ENCODE peak calls at places on chromosome 2, in ten cellular contexts. V is cardiac muscle cell, L is coronary artery, O is body of pancreas, B is upper lobe of left lung, J is left ventricle myocardium inferior, H is OCI-LY7, R is psoas muscle, X is heart right ventricle, Z is ovary. I is an unnamed sample.

GRCh38 chr2:86622878-86623548 is 652 bp downstream of the RNF103 start:
- DNase-seq in V (peak), L (peak), O (peak), B (peak), J (peak), H (no peak), R (peak), X (peak), Z (peak), I (peak)

GRCh38 chr2:131105950-131106801 is 1.0 kb downstream of the PLEKHB2 start:
- DNase-seq in V (peak), L (peak), O (peak), B (peak), J (no peak), H (peak), R (peak), X (peak), Z (peak), I (peak)

GRCh38 chr2:5472673-5473072 is 219.5 kb upstream of the SOX11 start:
- DNase-seq in V (no peak), L (no peak), O (no peak), B (no peak), J (no peak), H (no peak), R (no peak), X (no peak), Z (no peak), I (no peak)

GRCh38 chr2:28729698-28730097 is 21.9 kb upstream of the PPP1CB start:
- DNase-seq in V (no peak), L (no peak), O (no peak), B (no peak), J (no peak), H (no peak), R (no peak), X (no peak), Z (no peak), I (no peak)

GRCh38 chr2:240509667-240510512 is 47.9 kb downstream of the ANKMY1 start:
- DNase-seq in V (peak), L (peak), O (peak), B (peak), J (no peak), H (no peak), R (no peak), X (no peak), Z (no peak), I (no peak)

GRCh38 chr2:11540148-11540995 is 6.5 kb downstream of the GREB1 start:
- DNase-seq in V (no peak), L (no peak), O (peak), B (no peak), J (peak), H (no peak), R (no peak), X (no peak), Z (no peak), I (peak)

GRCh38 chr2:26008095-26008494 is 25.8 kb upstream of the RAB10 start:
- DNase-seq in V (no peak), L (no peak), O (no peak), B (no peak), J (no peak), H (no peak), R (no peak), X (no peak), Z (no peak), I (no peak)

GRCh38 chr2:162029287-162029901 is 44.6 kb downstream of the DPP4 start:
- DNase-seq in V (peak), L (no peak), O (no peak), B (no peak), J (peak), H (no peak), R (peak), X (peak), Z (no peak), I (peak)

GRCh38 chr2:23112517-23112916 is 272.5 kb upstream of the KLHL29 start:
- DNase-seq in V (no peak), L (no peak), O (no peak), B (no peak), J (no peak), H (no peak), R (no peak), X (no peak), Z (no peak), I (no peak)

GRCh38 chr2:205686231-205687017 is 4.1 kb downstream of the NRP2 start:
- DNase-seq in V (peak), L (no peak), O (no peak), B (no peak), J (no peak), H (no peak), R (no peak), X (no peak), Z (peak), I (no peak)

GRCh38 chr2:160465406-160465805 is 28.2 kb downstream of the RBMS1 start:
- DNase-seq in V (no peak), L (no peak), O (no peak), B (no peak), J (no peak), H (no peak), R (no peak), X (no peak), Z (no peak), I (no peak)

GRCh38 chr2:44290271-44290670 is 15.0 kb downstream of the SLC3A1 start:
- DNase-seq in V (peak), L (no peak), O (no peak), B (no peak), J (no peak), H (no peak), R (no peak), X (no peak), Z (no peak), I (no peak)

GRCh38 chr2:118061135-118061955 is 26.9 kb upstream of the INSIG2 start:
- DNase-seq in V (peak), L (no peak), O (no peak), B (peak), J (no peak), H (peak), R (peak), X (peak), Z (no peak), I (no peak)

GRCh38 chr2:143873886-143874285 is 646.0 kb downstream of the ZEB2 start:
- DNase-seq in V (no peak), L (no peak), O (no peak), B (no peak), J (no peak), H (no peak), R (no peak), X (no peak), Z (no peak), I (no peak)

GRCh38 chr2:163641986-163642385 is 93.8 kb downstream of the FIGN start:
- DNase-seq in V (no peak), L (no peak), O (no peak), B (no peak), J (no peak), H (no peak), R (no peak), X (no peak), Z (no peak), I (no peak)

GRCh38 chr2:120499784-120500495 is 154.0 kb downstream of the INHBB start:
- DNase-seq in V (no peak), L (no peak), O (no peak), B (no peak), J (no peak), H (no peak), R (peak), X (no peak), Z (no peak), I (peak)

GRCh38 chr2:98551316-98551715 is 57.0 kb downstream of the COA5 start:
- DNase-seq in V (no peak), L (no peak), O (no peak), B (no peak), J (no peak), H (no peak), R (no peak), X (no peak), Z (no peak), I (no peak)

GRCh38 chr2:28754321-28754720 is 2.7 kb downstream of the PPP1CB start:
- DNase-seq in V (peak), L (no peak), O (no peak), B (no peak), J (no peak), H (no peak), R (no peak), X (no peak), Z (no peak), I (no peak)

GRCh38 chr2:216195565-216195978 is 86.4 kb downstream of the XRCC5 start:
- DNase-seq in V (peak), L (no peak), O (no peak), B (no peak), J (no peak), H (no peak), R (no peak), X (no peak), Z (no peak), I (no peak)

GRCh38 chr2:207543272-207543671 is 13.5 kb downstream of the CREB1 start:
- DNase-seq in V (no peak), L (no peak), O (no peak), B (no peak), J (no peak), H (no peak), R (no peak), X (no peak), Z (no peak), I (no peak)

GRCh38 chr2:127150996-127151395 is 44.0 kb upstream of the BIN1 start:
- DNase-seq in V (no peak), L (no peak), O (no peak), B (no peak), J (no peak), H (no peak), R (no peak), X (no peak), Z (no peak), I (no peak)

GRCh38 chr2:56084117-56084936 is 99.5 kb upstream of the CCDC85A start:
- DNase-seq in V (no peak), L (no peak), O (no peak), B (no peak), J (no peak), H (no peak), R (no peak), X (no peak), Z (no peak), I (no peak)

GRCh38 chr2:10326707-10327594 is 24.2 kb downstream of the HPCAL1 start:
- DNase-seq in V (no peak), L (no peak), O (peak), B (no peak), J (peak), H (peak), R (peak), X (peak), Z (no peak), I (peak)

GRCh38 chr2:239429473-239430350 is 28.9 kb upstream of the HDAC4 start:
- DNase-seq in V (no peak), L (no peak), O (no peak), B (no peak), J (no peak), H (no peak), R (no peak), X (no peak), Z (no peak), I (no peak)

GRCh38 chr2:127676906-127677305 is 1.6 kb upstream of the LIMS2 start:
- DNase-seq in V (no peak), L (peak), O (no peak), B (no peak), J (no peak), H (no peak), R (peak), X (no peak), Z (no peak), I (no peak)

GRCh38 chr2:19623488-19623887 is 265.1 kb upstream of the OSR1 start:
- DNase-seq in V (peak), L (no peak), O (no peak), B (no peak), J (no peak), H (no peak), R (no peak), X (no peak), Z (no peak), I (no peak)

DNA sequence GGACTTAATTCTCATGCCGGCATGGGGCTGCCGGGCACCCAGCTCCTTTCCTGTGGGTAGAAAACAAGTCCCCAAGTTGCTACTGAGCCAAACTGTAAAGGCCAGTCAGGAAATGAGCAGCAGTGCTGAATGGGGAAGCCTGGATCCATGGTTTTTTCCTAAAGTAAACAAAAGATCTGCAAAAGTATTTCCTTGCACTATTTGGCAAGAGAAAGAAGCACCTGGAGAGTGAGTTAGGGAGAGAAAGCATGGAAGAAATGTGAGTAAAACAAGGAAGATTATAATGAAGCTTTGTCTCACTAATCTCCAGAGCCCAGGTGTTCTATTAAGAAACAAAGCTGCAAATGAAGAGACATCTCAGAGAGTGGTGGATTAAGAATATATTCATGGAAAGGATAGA is 117.6 kb downstream of the METTL8 start:
- DNase-seq in V (no peak), L (no peak), O (no peak), B (no peak), J (no peak), H (no peak), R (no peak), X (no peak), Z (no peak), I (no peak)
- H3K27ac ChIP-seq in V (no peak), L (no peak), O (no peak), B (no peak), J (no peak), H (peak), R (no peak), X (no peak), Z (no peak), I (no peak)

DNA sequence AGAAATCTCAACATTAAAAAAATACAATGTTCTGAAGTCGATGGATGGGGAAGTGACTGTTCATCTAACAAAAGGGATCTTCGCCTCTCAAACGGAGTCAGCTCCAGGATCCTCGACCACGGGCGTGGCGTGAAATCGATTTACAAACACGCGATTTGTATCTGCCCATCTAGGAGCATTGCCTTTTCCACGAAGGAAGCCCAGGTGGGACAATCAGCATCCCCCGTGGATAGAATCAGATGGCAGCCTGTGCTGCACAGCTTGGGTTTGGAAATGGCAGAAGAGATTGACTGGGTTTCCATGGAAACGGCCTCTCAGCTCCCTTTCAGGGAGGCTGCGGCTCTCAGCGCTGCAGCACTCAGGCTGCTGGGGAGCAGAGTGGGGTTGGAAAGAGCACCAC is 110.8 kb upstream of the PXDN start:
- DNase-seq in V (peak), L (no peak), O (no peak), B (no peak), J (no peak), H (no peak), R (no peak), X (no peak), Z (no peak), I (no peak)
- TF ChIP-seq CTCF in V (no peak), L (no peak), O (no peak), B (no peak), J (no peak), H (no peak), R (no peak), X (no peak), Z (no peak), I (no peak)

DNA sequence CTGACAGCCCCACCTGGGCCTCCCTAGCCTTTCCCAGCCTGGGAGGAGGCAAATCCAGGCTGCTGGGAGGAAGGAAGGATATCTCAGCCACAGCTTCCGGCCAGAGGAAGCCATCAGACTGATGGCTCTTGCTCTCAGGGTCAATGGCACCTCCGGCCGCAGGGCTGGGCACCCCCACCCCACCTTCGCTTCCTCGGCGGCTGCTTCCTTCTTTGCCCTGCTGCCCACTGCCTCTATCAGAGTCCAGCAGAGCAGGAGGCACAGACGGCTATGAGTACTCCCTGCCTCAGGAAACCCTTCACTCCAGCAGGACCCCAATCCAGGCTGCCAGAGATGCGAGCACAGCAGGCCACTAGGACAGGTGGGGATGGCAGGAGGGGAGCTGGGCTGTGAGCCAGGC is 3.3 kb downstream of the SEMA4C start:
- DNase-seq in V (no peak), L (no peak), O (no peak), B (no peak), J (no peak), H (no peak), R (no peak), X (no peak), Z (no peak), I (no peak)
- H3K27ac ChIP-seq in V (no peak), L (peak), O (no peak), B (peak), J (peak), H (no peak), R (peak), X (peak), Z (no peak), I (peak)

DNA sequence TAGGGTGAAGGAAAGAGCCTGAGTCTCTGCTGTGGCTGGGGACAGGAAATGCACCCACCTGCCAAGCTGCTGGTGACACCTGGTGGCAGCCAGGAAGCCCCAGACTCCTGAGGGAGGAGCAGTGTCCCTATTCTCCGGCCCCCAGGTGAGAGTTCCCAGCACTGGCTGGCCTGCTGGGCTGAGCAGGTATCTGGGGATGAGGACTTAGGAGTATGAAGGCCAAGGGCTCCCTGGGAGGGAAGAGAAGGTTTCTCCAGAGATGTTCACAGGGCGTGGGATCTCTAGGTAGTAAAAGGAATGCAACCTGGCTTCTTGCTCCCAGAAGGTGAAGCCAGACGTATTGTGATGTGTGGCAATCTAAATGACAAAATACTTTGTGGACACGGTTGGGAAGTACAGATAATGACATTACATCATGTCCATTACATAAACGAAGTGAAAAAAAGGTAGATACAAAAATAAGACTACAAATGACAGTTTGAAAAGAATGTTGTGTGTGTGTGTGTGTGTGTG is 75.8 kb upstream of the SLC1A4 start:
- DNase-seq in V (no peak), L (no peak), O (no peak), B (no peak), J (no peak), H (peak), R (no peak), X (no peak), Z (no peak), I (no peak)
- TF ChIP-seq CTCF in V (no peak), L (no peak), O (peak), B (no peak), J (no peak), H (peak), R (no peak), X (no peak), Z (no peak), I (peak)

GRCh38 chr2:101151141-101151858 is at the start of gene TBC1D8:
- DNase-seq in V (peak), L (peak), O (peak), B (peak), J (peak), H (peak), R (peak), X (peak), Z (peak), I (peak)

GRCh38 chr2:101149241-101150192 is 1.7 kb downstream of the TBC1D8 start:
- DNase-seq in V (no peak), L (no peak), O (peak), B (peak), J (peak), H (no peak), R (peak), X (no peak), Z (no peak), I (no peak)

GRCh38 chr2:101151859-101152194 is 645 bp upstream of the TBC1D8 start:
- DNase-seq in V (no peak), L (no peak), O (no peak), B (no peak), J (no peak), H (no peak), R (peak), X (no peak), Z (peak), I (no peak)

GRCh38 chr2:101148777-101149176 is 2.4 kb downstream of the TBC1D8 start:
- DNase-seq in V (no peak), L (no peak), O (no peak), B (no peak), J (no peak), H (no peak), R (no peak), X (no peak), Z (no peak), I (no peak)

GRCh38 chr2:101150306-101151140 is 659 bp downstream of the TBC1D8 start:
- DNase-seq in V (peak), L (peak), O (peak), B (peak), J (peak), H (no peak), R (peak), X (peak), Z (peak), I (peak)
- H3K27ac ChIP-seq in V (no peak), L (peak), O (peak), B (peak), J (peak), H (no peak), R (peak), X (peak), Z (peak), I (peak)

I was measured in right lobe of liver.